ENCODE peak calls at places on chromosomes 5 and 9, in ten cellular contexts. S, Y, L, W, O, Z, M, F, I and T are unnamed samples. For H3K27me3, the result is how much of the 10 kb centered on the place peaks cover.

GRCh38 chr5:135185461-135186075 is 151.5 kb upstream of the PITX1 start:
- DNase-seq in S (no peak), Y (no peak), L (peak), W (peak), O (no peak), Z (no peak), M (no peak), F (no peak), I (no peak), T (no peak)

GRCh38 chr5:35089688-35090314 is 42.1 kb upstream of the AGXT2 start:
- DNase-seq in S (no peak), Y (peak), L (peak), W (peak), O (peak), Z (no peak), M (peak), F (peak), I (peak), T (peak)

GRCh38 chr9:98678244-98678842 is 30.4 kb downstream of the GABBR2 start:
- DNase-seq in S (no peak), Y (no peak), L (peak), W (no peak), O (no peak), Z (no peak), M (peak), F (peak), I (no peak), T (no peak)

GRCh38 chr5:470961-471749 is 28.2 kb downstream of the EXOC3 start:
- DNase-seq in S (no peak), Y (no peak), L (no peak), W (peak), O (no peak), Z (peak), M (no peak), F (no peak), I (no peak), T (no peak)

GRCh38 chr5:95531491-95531890 is 23.3 kb downstream of the SKIC3 start:
- DNase-seq in S (no peak), Y (no peak), L (no peak), W (no peak), O (no peak), Z (no peak), M (no peak), F (no peak), I (no peak), T (no peak)

GRCh38 chr9:115057559-115057958 is 60.4 kb downstream of the TNC start:
- DNase-seq in S (no peak), Y (no peak), L (no peak), W (no peak), O (no peak), Z (no peak), M (no peak), F (no peak), I (no peak), T (no peak)

GRCh38 chr9:14033067-14033466 is 280.9 kb downstream of the NFIB start:
- DNase-seq in S (no peak), Y (no peak), L (no peak), W (no peak), O (no peak), Z (no peak), M (no peak), F (no peak), I (no peak), T (no peak)

GRCh38 chr5:34716986-34717385 is 60.9 kb downstream of the RAI14 start:
- DNase-seq in S (no peak), Y (no peak), L (peak), W (no peak), O (no peak), Z (no peak), M (no peak), F (no peak), I (no peak), T (no peak)

GRCh38 chr9:71273613-71274012 is 152.2 kb upstream of the TRPM3 start:
- DNase-seq in S (no peak), Y (no peak), L (no peak), W (no peak), O (no peak), Z (no peak), M (no peak), F (no peak), I (no peak), T (no peak)

GRCh38 chr9:126809068-126809467 is 4.2 kb downstream of the ZBTB43 start:
- DNase-seq in S (peak), Y (no peak), L (peak), W (no peak), O (no peak), Z (no peak), M (no peak), F (no peak), I (no peak), T (no peak)

GRCh38 chr9:119955276-119955675 is 586.0 kb upstream of the BRINP1 start:
- DNase-seq in S (no peak), Y (no peak), L (no peak), W (no peak), O (no peak), Z (no peak), M (no peak), F (no peak), I (no peak), T (no peak)

GRCh38 chr5:111364992-111365391 is 140.8 kb downstream of the CAMK4 start:
- DNase-seq in S (no peak), Y (peak), L (peak), W (no peak), O (no peak), Z (no peak), M (no peak), F (peak), I (no peak), T (no peak)

GRCh38 chr5:127844631-127845030 is 141.4 kb downstream of the CCDC192 start:
- DNase-seq in S (no peak), Y (no peak), L (no peak), W (no peak), O (no peak), Z (no peak), M (no peak), F (peak), I (no peak), T (no peak)

GRCh38 chr9:134189167-134189474 is 24.8 kb upstream of the RNU6ATAC start:
- DNase-seq in S (peak), Y (no peak), L (no peak), W (no peak), O (peak), Z (peak), M (no peak), F (no peak), I (no peak), T (no peak)

GRCh38 chr5:157150995-157151394 is 8.3 kb upstream of the MED7 start:
- DNase-seq in S (no peak), Y (no peak), L (no peak), W (no peak), O (no peak), Z (no peak), M (no peak), F (no peak), I (no peak), T (no peak)

GRCh38 chr9:136194540-136194939 is 10.4 kb downstream of the LHX3 start:
- DNase-seq in S (no peak), Y (no peak), L (no peak), W (no peak), O (no peak), Z (no peak), M (no peak), F (no peak), I (no peak), T (no peak)

GRCh38 chr9:80775515-80775914 is 913.8 kb downstream of the TLE1 start:
- DNase-seq in S (no peak), Y (no peak), L (peak), W (no peak), O (no peak), Z (no peak), M (no peak), F (no peak), I (no peak), T (no peak)

GRCh38 chr5:115545065-115545882 is 699 bp upstream of the FEM1C start:
- DNase-seq in S (no peak), Y (no peak), L (no peak), W (no peak), O (no peak), Z (no peak), M (no peak), F (no peak), I (no peak), T (no peak)

GRCh38 chr5:142432369-142432863 is 107.6 kb upstream of the SPRY4 start:
- DNase-seq in S (no peak), Y (no peak), L (no peak), W (peak), O (no peak), Z (peak), M (no peak), F (no peak), I (peak), T (peak)

GRCh38 chr5:142421158-142421617 is 96.4 kb upstream of the SPRY4 start:
- DNase-seq in S (no peak), Y (no peak), L (no peak), W (no peak), O (no peak), Z (no peak), M (no peak), F (peak), I (no peak), T (no peak)

GRCh38 chr9:78011037-78011436 is 20.6 kb downstream of the GNAQ start:
- DNase-seq in S (no peak), Y (no peak), L (no peak), W (no peak), O (no peak), Z (no peak), M (no peak), F (no peak), I (no peak), T (no peak)

GRCh38 chr5:17381926-17382325 is 116.1 kb upstream of the TAF11L2 start:
- DNase-seq in S (peak), Y (no peak), L (no peak), W (no peak), O (peak), Z (peak), M (peak), F (no peak), I (no peak), T (no peak)

GRCh38 chr5:40172721-40173120 is 507.0 kb upstream of the PTGER4 start:
- DNase-seq in S (no peak), Y (no peak), L (no peak), W (no peak), O (no peak), Z (no peak), M (no peak), F (no peak), I (no peak), T (no peak)

GRCh38 chr5:32522429-32523143 is 62.8 kb upstream of the SUB1 start:
- DNase-seq in S (peak), Y (no peak), L (peak), W (peak), O (peak), Z (peak), M (no peak), F (no peak), I (no peak), T (no peak)

GRCh38 chr9:124187311-124187710 is 70.4 kb upstream of the NEK6 start:
- DNase-seq in S (no peak), Y (no peak), L (no peak), W (no peak), O (no peak), Z (no peak), M (no peak), F (no peak), I (peak), T (no peak)

GRCh38 chr9:97292200-97292599 is 15.3 kb upstream of the CCDC180 start:
- DNase-seq in S (no peak), Y (no peak), L (no peak), W (no peak), O (no peak), Z (no peak), M (no peak), F (no peak), I (no peak), T (no peak)

GRCh38 chr9:117114768-117115167 is 300.1 kb downstream of the ASTN2 start:
- DNase-seq in S (no peak), Y (no peak), L (no peak), W (no peak), O (no peak), Z (no peak), M (no peak), F (no peak), I (no peak), T (no peak)

GRCh38 chr9:111659706-111660105 is 1.7 kb upstream of the GNG10 start:
- DNase-seq in S (no peak), Y (no peak), L (no peak), W (no peak), O (no peak), Z (no peak), M (no peak), F (no peak), I (no peak), T (no peak)

GRCh38 chr5:41369799-41370198 is 140.6 kb downstream of the PLCXD3 start:
- DNase-seq in S (no peak), Y (no peak), L (no peak), W (no peak), O (no peak), Z (no peak), M (no peak), F (no peak), I (no peak), T (no peak)

GRCh38 chr9:95815961-95816360 is 59.5 kb upstream of the ERCC6L2 start:
- DNase-seq in S (no peak), Y (no peak), L (no peak), W (no peak), O (no peak), Z (no peak), M (no peak), F (no peak), I (no peak), T (no peak)

GRCh38 chr9:95854386-95855015 is 21.0 kb upstream of the ERCC6L2 start:
- DNase-seq in S (no peak), Y (no peak), L (peak), W (no peak), O (no peak), Z (no peak), M (no peak), F (no peak), I (no peak), T (no peak)

GRCh38 chr9:125428060-125428481 is 166.4 kb downstream of the GAPVD1 start:
- DNase-seq in S (no peak), Y (peak), L (no peak), W (no peak), O (no peak), Z (peak), M (no peak), F (no peak), I (no peak), T (peak)

GRCh38 chr5:55920784-55921183 is 69.6 kb downstream of the IL31RA start:
- DNase-seq in S (no peak), Y (no peak), L (peak), W (no peak), O (no peak), Z (no peak), M (no peak), F (no peak), I (peak), T (no peak)

GRCh38 chr9:127495884-127496555 is 44.7 kb downstream of the LRSAM1 start:
- DNase-seq in S (no peak), Y (no peak), L (no peak), W (no peak), O (no peak), Z (no peak), M (no peak), F (no peak), I (no peak), T (no peak)

GRCh38 chr5:23139338-23140171 is 286.4 kb upstream of the CDH12 start:
- DNase-seq in S (no peak), Y (peak), L (peak), W (no peak), O (no peak), Z (no peak), M (no peak), F (peak), I (no peak), T (no peak)

GRCh38 chr5:131384181-131384580 is 120.3 kb downstream of the CDC42SE2 start:
- DNase-seq in S (no peak), Y (no peak), L (no peak), W (no peak), O (no peak), Z (no peak), M (no peak), F (no peak), I (no peak), T (no peak)

GRCh38 chr5:73450672-73451217 is 2.2 kb upstream of the FOXD1 start:
- DNase-seq in S (no peak), Y (no peak), L (peak), W (no peak), O (no peak), Z (no peak), M (no peak), F (peak), I (no peak), T (no peak)

GRCh38 chr9:121634329-121634784 is 17.1 kb upstream of the DAB2IP start:
- DNase-seq in S (no peak), Y (no peak), L (no peak), W (no peak), O (no peak), Z (no peak), M (no peak), F (no peak), I (no peak), T (no peak)

GRCh38 chr9:72997387-72997995 is 44.6 kb upstream of the ALDH1A1 start:
- DNase-seq in S (no peak), Y (peak), L (no peak), W (no peak), O (no peak), Z (peak), M (peak), F (no peak), I (no peak), T (no peak)

GRCh38 chr5:129400395-129400983 is 59.6 kb upstream of the ADAMTS19 start:
- DNase-seq in S (no peak), Y (no peak), L (peak), W (no peak), O (no peak), Z (no peak), M (no peak), F (no peak), I (no peak), T (no peak)
- TF ChIP-seq CTCF in S (no peak), Y (peak), L (peak), W (no peak), O (no peak), Z (no peak), M (no peak), F (peak), I (no peak), T (peak)

GRCh38 chr5:176748967-176749935 is 61.1 kb upstream of the UNC5A start:
- DNase-seq in S (no peak), Y (no peak), L (no peak), W (no peak), O (no peak), Z (peak), M (no peak), F (no peak), I (peak), T (no peak)

GRCh38 chr5:176744584-176744965 is 65.8 kb upstream of the UNC5A start:
- DNase-seq in S (no peak), Y (no peak), L (peak), W (no peak), O (no peak), Z (peak), M (no peak), F (peak), I (no peak), T (no peak)

GRCh38 chr5:176750144-176750543 is 60.2 kb upstream of the UNC5A start:
- DNase-seq in S (no peak), Y (no peak), L (no peak), W (no peak), O (no peak), Z (peak), M (no peak), F (no peak), I (no peak), T (no peak)

GRCh38 chr5:176747670-176748072 is 62.7 kb upstream of the UNC5A start:
- DNase-seq in S (no peak), Y (no peak), L (no peak), W (no peak), O (no peak), Z (peak), M (no peak), F (no peak), I (peak), T (no peak)

DNA sequence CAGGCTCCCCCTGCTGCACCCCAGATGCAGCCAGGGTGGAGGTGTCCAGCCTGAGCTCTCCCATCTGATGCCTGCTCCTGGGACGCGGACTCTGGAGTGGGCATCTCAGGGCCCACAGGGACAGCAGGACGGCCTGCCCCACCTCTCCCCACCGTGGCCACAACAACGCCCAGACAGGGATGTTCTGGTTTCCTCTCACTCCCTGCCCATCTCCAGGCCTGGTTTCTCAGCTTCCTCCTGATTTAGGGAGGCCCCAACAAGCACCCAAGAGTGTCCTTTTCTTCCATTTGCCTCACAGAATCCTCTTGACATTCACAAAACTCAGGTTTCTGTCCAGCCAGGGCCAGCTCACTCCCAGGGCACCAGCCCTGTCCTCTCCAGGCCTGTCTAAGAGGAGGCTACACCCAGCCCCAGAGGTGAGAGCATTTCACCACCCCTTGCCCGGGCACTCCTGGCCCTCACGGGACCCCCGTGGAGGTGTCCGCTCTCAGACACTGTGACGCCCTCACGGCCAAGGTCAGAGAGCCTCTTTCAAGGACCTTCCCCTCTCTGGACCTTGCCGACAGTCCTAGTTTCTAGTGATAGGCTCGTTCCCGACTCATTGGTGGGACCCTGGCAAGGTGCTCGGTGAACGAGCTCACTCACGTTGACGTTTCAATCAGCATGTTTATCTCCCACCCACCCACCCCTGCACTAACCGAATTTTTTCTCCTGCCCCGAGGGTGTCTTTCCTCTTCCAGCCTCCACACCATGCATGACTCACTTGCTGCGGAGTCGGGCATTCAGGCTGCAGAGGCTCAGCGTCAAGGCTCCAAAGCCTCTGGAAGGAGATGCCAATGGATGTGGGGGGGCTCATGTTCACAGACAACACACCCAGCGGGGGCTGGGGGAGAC is 62.0 kb upstream of the UNC5A start:
- DNase-seq in S (no peak), Y (no peak), L (no peak), W (no peak), O (peak), Z (peak), M (no peak), F (no peak), I (peak), T (no peak)
- H3K27me3 ChIP-seq in S (half or more), Y (under half), L (under half), W (half or more), O (under half), Z (half or more), M (under half), F (under half), I (under half), T (under half)

GRCh38 chr9:105405514-105406131 is 42.2 kb upstream of the FSD1L start:
- DNase-seq in S (no peak), Y (no peak), L (no peak), W (peak), O (no peak), Z (no peak), M (no peak), F (peak), I (peak), T (peak)
- TF ChIP-seq CTCF in S (no peak), Y (no peak), L (no peak), W (no peak), O (no peak), Z (no peak), M (no peak), F (no peak), I (no peak), T (no peak)

GRCh38 chr5:67588389-67588788 is 391.8 kb upstream of the CD180 start:
- DNase-seq in S (no peak), Y (no peak), L (no peak), W (no peak), O (no peak), Z (no peak), M (no peak), F (no peak), I (no peak), T (no peak)
- H3K27me3 ChIP-seq in S (under half), Y (under half), L (under half), W (under half), O (under half), Z (under half), M (under half), F (under half), I (under half), T (under half)

GRCh38 chr5:53114988-53115387 is 5.4 kb upstream of the MOCS2 start:
- DNase-seq in S (no peak), Y (no peak), L (peak), W (no peak), O (no peak), Z (no peak), M (no peak), F (no peak), I (no peak), T (no peak)
- TF ChIP-seq CTCF in S (no peak), Y (no peak), L (peak), W (peak), O (no peak), Z (no peak), M (no peak), F (peak), I (no peak), T (peak)